ENCODE peak calls at places on chromosomes 1 and 21, in four cellular contexts. E is K562, L is HepG2, G is endothelial cell of umbilical vein. J is an unnamed sample.

GRCh38 chr1:246722720-246723119 is 1.5 kb upstream of the SCCPDH start:
- DNase-seq in E (no peak), L (no peak), G (no peak), J (no peak)

GRCh38 chr1:2546515-2547209 is 9.5 kb upstream of the TNFRSF14 start:
- DNase-seq in E (peak; percentile 98), L (peak; percentile 75), G (peak; percentile 83), J (peak; percentile 93)

GRCh38 chr1:166189126-166189525 is 22.3 kb upstream of the FAM78B start:
- DNase-seq in E (no peak), L (no peak), G (no peak), J (no peak)

GRCh38 chr1:109805486-109806180 is 41.9 kb upstream of the EPS8L3 start:
- DNase-seq in E (no peak), L (no peak), G (peak; percentile 78), J (no peak)

GRCh38 chr21:32366191-32366590 is 26.6 kb downstream of the URB1 start:
- DNase-seq in E (no peak), L (no peak), G (no peak), J (no peak)

GRCh38 chr1:8396083-8396911 is 78.4 kb downstream of the SLC45A1 start:
- DNase-seq in E (no peak), L (no peak), G (peak; percentile 50), J (peak; percentile 57)

GRCh38 chr1:22689505-22689904 is 21.1 kb upstream of the EPHB2 start:
- DNase-seq in E (no peak), L (peak; percentile 42), G (no peak), J (no peak)

GRCh38 chr1:58190614-58191013 is 355.9 kb downstream of the OMA1 start:
- DNase-seq in E (no peak), L (no peak), G (no peak), J (no peak)

GRCh38 chr21:26177187-26177586 is 6.6 kb upstream of the APP start:
- DNase-seq in E (no peak), L (no peak), G (no peak), J (no peak)

GRCh38 chr1:112083487-112083886 is 94.0 kb upstream of the KCND3 start:
- DNase-seq in E (peak; percentile 18), L (no peak), G (peak; percentile 4), J (peak; percentile 74)

GRCh38 chr1:15038232-15039016 is 115.1 kb upstream of the TMEM51 start:
- DNase-seq in E (peak; percentile 67), L (peak; percentile 61), G (no peak), J (peak; percentile 88)

GRCh38 chr1:117607471-117607870 is 1.6 kb downstream of the TENT5C start:
- DNase-seq in E (peak; percentile 53), L (no peak), G (no peak), J (peak; percentile 74)

GRCh38 chr1:54640863-54641836 is at the start of gene MROH7:
- DNase-seq in E (no peak), L (no peak), G (no peak), J (no peak)

GRCh38 chr1:197787056-197787455 is 11.8 kb upstream of the DENND1B start:
- DNase-seq in E (no peak), L (no peak), G (no peak), J (no peak)

GRCh38 chr21:45050786-45051489 is 23.4 kb upstream of the ADARB1 start:
- DNase-seq in E (no peak), L (no peak), G (no peak), J (no peak)

GRCh38 chr1:8061210-8061609 is 35.1 kb upstream of the ERRFI1 start:
- DNase-seq in E (no peak), L (peak; percentile 77), G (peak; percentile 74), J (no peak)

GRCh38 chr1:239682945-239683344 is 296.6 kb downstream of the CHRM3 start:
- DNase-seq in E (no peak), L (no peak), G (no peak), J (no peak)

GRCh38 chr21:14945176-14945575 is 119.6 kb downstream of the NRIP1 start:
- DNase-seq in E (no peak), L (no peak), G (no peak), J (no peak)

GRCh38 chr1:154846921-154847442 is 23.1 kb downstream of the KCNN3 start:
- DNase-seq in E (no peak), L (no peak), G (no peak), J (no peak)

GRCh38 chr1:241532173-241532553 is at the start of gene KMO:
- DNase-seq in E (peak; percentile 35), L (no peak), G (peak; percentile 26), J (no peak)

GRCh38 chr1:41811051-41811795 is 107.5 kb downstream of the HIVEP3 start:
- DNase-seq in E (no peak), L (no peak), G (no peak), J (no peak)

GRCh38 chr1:203086992-203087763 is 1.4 kb upstream of the MYOG start:
- DNase-seq in E (no peak), L (no peak), G (no peak), J (no peak)

GRCh38 chr21:32348604-32349332 is 44.0 kb downstream of the URB1 start:
- DNase-seq in E (no peak), L (no peak), G (no peak), J (no peak)

GRCh38 chr1:210369425-210369824 is 40.7 kb downstream of the HHAT start:
- DNase-seq in E (no peak), L (no peak), G (no peak), J (peak; percentile 37)

GRCh38 chr1:24894002-24894401 is 36.1 kb downstream of the RUNX3 start:
- DNase-seq in E (no peak), L (no peak), G (no peak), J (no peak)

GRCh38 chr1:235142991-235143390 is 14.4 kb upstream of the TOMM20 start:
- DNase-seq in E (no peak), L (no peak), G (no peak), J (no peak)

GRCh38 chr1:231679109-231679508 is 52.5 kb downstream of the DISC1 start:
- DNase-seq in E (no peak), L (no peak), G (no peak), J (peak; percentile 12)

GRCh38 chr1:181160322-181160721 is 71.8 kb downstream of the IER5 start:
- DNase-seq in E (peak; percentile 37), L (no peak), G (no peak), J (no peak)

GRCh38 chr1:52601519-52601918 is 652 bp upstream of the GPX7 start:
- DNase-seq in E (no peak), L (no peak), G (no peak), J (no peak)

GRCh38 chr21:41931041-41931451 is 22.8 kb downstream of the C2CD2 start:
- DNase-seq in E (no peak), L (no peak), G (no peak), J (no peak)

GRCh38 chr1:7379445-7379971 is 391.6 kb upstream of the VAMP3 start:
- DNase-seq in E (no peak), L (no peak), G (peak; percentile 94), J (peak; percentile 85)

GRCh38 chr1:48526045-48526714 is 54.2 kb upstream of the SPATA6 start:
- DNase-seq in E (no peak), L (no peak), G (no peak), J (no peak)

GRCh38 chr1:161020573-161021167 is at the start of gene F11R:
- DNase-seq in E (peak; percentile 96), L (peak; percentile 62), G (peak; percentile 66), J (peak; percentile 83)

GRCh38 chr1:228321478-228321877 is 85.2 kb downstream of the TRIM11 start:
- DNase-seq in E (no peak), L (no peak), G (no peak), J (no peak)

GRCh38 chr1:228318823-228319241 is 87.8 kb downstream of the TRIM11 start:
- DNase-seq in E (no peak), L (no peak), G (no peak), J (no peak)

GRCh38 chr1:228319352-228320088 is 87.1 kb downstream of the TRIM11 start:
- DNase-seq in E (no peak), L (no peak), G (no peak), J (no peak)

GRCh38 chr1:228321895-228322294 is 84.7 kb downstream of the TRIM11 start:
- DNase-seq in E (no peak), L (no peak), G (no peak), J (no peak)

DNA sequence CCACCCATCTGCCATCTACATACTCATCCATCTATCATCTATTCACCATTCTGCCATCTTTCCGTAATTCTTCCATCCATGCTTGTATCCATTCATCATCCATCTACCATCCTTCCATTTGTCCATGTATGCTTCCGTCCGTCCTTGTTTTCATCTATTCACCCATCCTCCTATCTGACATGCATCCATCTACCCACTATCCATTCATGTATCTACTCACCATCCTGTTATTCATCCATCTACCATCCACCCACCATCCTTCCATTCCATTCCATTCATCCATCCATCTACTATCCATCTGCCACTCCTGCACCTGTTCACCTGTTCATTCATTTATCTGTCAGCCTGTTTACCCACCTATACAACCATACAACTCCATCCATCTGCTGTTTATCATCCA is 86.2 kb downstream of the TRIM11 start:
- DNase-seq in E (no peak), L (no peak), G (no peak), J (no peak)
- H3K36me3 ChIP-seq in E (no peaks in the 10 kb centered on the region), L (no peaks in the 10 kb centered on the region), G (no peaks in the 10 kb centered on the region), J (no peaks in the 10 kb centered on the region)

DNA sequence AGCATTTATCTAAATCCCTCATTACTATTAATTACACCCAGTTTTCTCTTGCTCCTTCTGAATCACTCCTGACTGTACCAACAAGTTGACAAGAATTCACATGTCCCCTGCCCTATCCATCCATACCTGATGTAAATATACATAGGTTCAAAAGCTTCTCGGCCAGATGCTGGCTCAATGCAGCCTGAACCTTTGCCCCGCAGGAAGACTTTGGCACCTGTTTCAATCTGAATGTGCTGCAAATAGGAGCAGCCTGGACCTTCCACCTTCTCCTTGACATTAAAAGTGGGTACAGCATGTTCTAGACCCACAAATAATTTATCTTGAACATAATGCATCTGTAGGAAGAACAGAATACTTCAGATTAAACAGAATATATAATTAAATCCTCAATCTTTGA is 8.7 kb downstream of the KHDC4 start:
- DNase-seq in E (no peak), L (no peak), G (no peak), J (no peak)
- TF ChIP-seq POLR2AphosphoS5 in E (no peak), L (no peak), G (no peak), J (no peak)

DNA sequence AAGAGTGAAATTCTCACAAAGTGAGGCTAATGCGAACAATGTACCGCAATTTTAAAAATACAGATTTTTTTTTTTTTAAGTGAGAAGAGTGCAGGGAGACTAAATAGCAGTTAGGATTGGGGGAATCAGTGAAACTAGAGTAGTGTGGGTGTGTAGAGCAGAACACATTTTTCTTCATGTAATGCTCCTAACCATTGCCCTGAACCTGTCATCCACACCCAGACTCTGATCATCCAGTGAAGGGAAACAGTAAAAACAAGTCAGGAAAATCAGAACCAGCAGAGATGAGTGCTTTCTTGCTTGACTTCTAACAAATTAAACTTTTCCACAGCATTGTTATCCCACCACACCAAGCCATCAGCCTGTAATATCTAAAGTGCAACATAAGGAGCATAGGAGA is 9.1 kb downstream of the CADM3 start:
- DNase-seq in E (no peak), L (no peak), G (no peak), J (no peak)
- H4K20me1 ChIP-seq in E (no peaks in the 10 kb centered on the region), L (no peaks in the 10 kb centered on the region), G (no peaks in the 10 kb centered on the region), J (peaks cover 20% of the 10 kb centered on the region)

DNA sequence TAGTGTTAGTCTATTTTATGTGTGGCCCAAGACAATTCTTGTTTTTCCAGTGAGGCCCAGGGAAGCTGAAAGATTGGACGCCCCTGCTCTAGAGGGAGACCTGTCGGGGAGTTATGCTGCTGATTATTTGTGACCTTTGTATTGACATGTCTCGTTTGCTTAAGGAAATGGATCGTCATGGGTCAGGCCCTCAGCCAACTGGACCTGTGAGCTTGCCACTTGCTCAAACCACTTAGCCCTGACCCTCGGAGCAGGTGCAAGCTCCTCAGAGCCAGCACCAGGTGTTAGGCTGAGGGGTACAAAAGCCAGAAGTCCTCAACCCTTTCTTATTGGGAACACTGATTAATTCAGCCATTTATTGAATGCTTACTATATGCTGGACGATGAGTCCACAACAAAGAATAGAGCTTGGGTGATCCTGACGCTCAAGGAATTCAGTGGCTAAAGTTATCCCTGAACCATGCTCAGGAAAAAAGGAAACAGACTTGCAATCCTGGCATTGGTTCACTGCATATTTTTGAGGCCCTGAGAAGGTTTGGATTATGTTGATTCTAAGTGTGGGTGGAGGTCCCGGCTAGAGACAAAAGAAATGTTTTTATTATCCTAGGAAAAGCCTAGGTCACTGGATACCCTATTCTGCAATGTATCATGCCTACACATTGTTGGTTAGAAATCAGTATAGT is 19.0 kb downstream of the TGFB2 start:
- DNase-seq in E (no peak), L (peak; percentile 40), G (peak; percentile 70), J (no peak)
- H3K36me3 ChIP-seq in E (no peaks in the 10 kb centered on the region), L (no peaks in the 10 kb centered on the region), G (no peaks in the 10 kb centered on the region), J (no peaks in the 10 kb centered on the region)

J was measured in GM23338.